ENCODE peak calls at places on chromosomes 2 and 18, in four cellular contexts. One of them, this sample, is unnamed. For H3K4me1, the result is how much of the 10 kb centered on the place peaks cover.

GRCh38 chr18:55405655-55406373 is 182.2 kb downstream of the TCF4 start:
- DNase-seq in neural progenitor cell: peak
- DNase-seq in fibroblast of lung: peak
- DNase-seq in PC-3: peak
- DNase-seq in this sample: peak

GRCh38 chr2:191318037-191318728 is 73.0 kb downstream of the MYO1B start:
- DNase-seq in neural progenitor cell: no peak
- DNase-seq in fibroblast of lung: peak
- DNase-seq in PC-3: no peak
- DNase-seq in this sample: no peak

GRCh38 chr2:230661072-230661957 is 51.3 kb upstream of the CAB39 start:
- DNase-seq in neural progenitor cell: no peak
- DNase-seq in fibroblast of lung: no peak
- DNase-seq in PC-3: no peak
- DNase-seq in this sample: no peak

GRCh38 chr2:220789961-220790360 is 782.1 kb downstream of the EPHA4 start:
- DNase-seq in neural progenitor cell: no peak
- DNase-seq in fibroblast of lung: peak
- DNase-seq in PC-3: peak
- DNase-seq in this sample: peak

GRCh38 chr2:217650716-217651360 is 352.0 kb downstream of the TNS1 start:
- DNase-seq in neural progenitor cell: peak
- DNase-seq in fibroblast of lung: peak
- DNase-seq in PC-3: peak
- DNase-seq in this sample: peak

GRCh38 chr2:67055387-67056304 is 341.5 kb upstream of the ETAA1 start:
- DNase-seq in neural progenitor cell: no peak
- DNase-seq in fibroblast of lung: peak
- DNase-seq in PC-3: no peak
- DNase-seq in this sample: no peak

GRCh38 chr18:32319084-32319483 is 129.2 kb downstream of the MEP1B start:
- DNase-seq in neural progenitor cell: no peak
- DNase-seq in fibroblast of lung: no peak
- DNase-seq in PC-3: no peak
- DNase-seq in this sample: no peak

GRCh38 chr18:3281456-3282400 is 19.8 kb downstream of the MYL12B start:
- DNase-seq in neural progenitor cell: peak
- DNase-seq in fibroblast of lung: peak
- DNase-seq in PC-3: peak
- DNase-seq in this sample: peak

GRCh38 chr2:121427187-121427689 is 103.4 kb upstream of the RNU4ATAC start:
- DNase-seq in neural progenitor cell: no peak
- DNase-seq in fibroblast of lung: no peak
- DNase-seq in PC-3: no peak
- DNase-seq in this sample: no peak

GRCh38 chr2:158144914-158145625 is 43.4 kb downstream of the UPP2 start:
- DNase-seq in neural progenitor cell: no peak
- DNase-seq in fibroblast of lung: no peak
- DNase-seq in PC-3: peak
- DNase-seq in this sample: peak

GRCh38 chr2:199588054-199588453 is 130.3 kb upstream of the SATB2 start:
- DNase-seq in neural progenitor cell: no peak
- DNase-seq in fibroblast of lung: no peak
- DNase-seq in PC-3: no peak
- DNase-seq in this sample: no peak

GRCh38 chr2:189628817-189629552 is 32.3 kb upstream of the ASNSD1 start:
- DNase-seq in neural progenitor cell: no peak
- DNase-seq in fibroblast of lung: peak
- DNase-seq in PC-3: no peak
- DNase-seq in this sample: no peak

GRCh38 chr18:40867452-40867851 is 1087.6 kb upstream of the PIK3C3 start:
- DNase-seq in neural progenitor cell: no peak
- DNase-seq in fibroblast of lung: peak
- DNase-seq in PC-3: peak
- DNase-seq in this sample: peak

GRCh38 chr2:95056461-95057459 is 31.3 kb downstream of the MAL start:
- DNase-seq in neural progenitor cell: no peak
- DNase-seq in fibroblast of lung: no peak
- DNase-seq in PC-3: peak
- DNase-seq in this sample: peak

GRCh38 chr18:24979223-24979622 is 372.7 kb downstream of the ZNF521 start:
- DNase-seq in neural progenitor cell: peak
- DNase-seq in fibroblast of lung: no peak
- DNase-seq in PC-3: no peak
- DNase-seq in this sample: no peak

GRCh38 chr2:27651056-27651455 is 12.4 kb downstream of the SUPT7L start:
- DNase-seq in neural progenitor cell: no peak
- DNase-seq in fibroblast of lung: no peak
- DNase-seq in PC-3: no peak
- DNase-seq in this sample: no peak

GRCh38 chr18:59769105-59769865 is 72.1 kb upstream of the CCBE1 start:
- DNase-seq in neural progenitor cell: no peak
- DNase-seq in fibroblast of lung: peak
- DNase-seq in PC-3: no peak
- DNase-seq in this sample: peak

GRCh38 chr2:14148186-14148585 is 484.3 kb upstream of the LRATD1 start:
- DNase-seq in neural progenitor cell: no peak
- DNase-seq in fibroblast of lung: peak
- DNase-seq in PC-3: peak
- DNase-seq in this sample: no peak

GRCh38 chr2:232315923-232316299 is 62.6 kb upstream of the ALPP start:
- DNase-seq in neural progenitor cell: no peak
- DNase-seq in fibroblast of lung: no peak
- DNase-seq in PC-3: no peak
- DNase-seq in this sample: peak

GRCh38 chr2:187431911-187432310 is 16.1 kb downstream of the CALCRL start:
- DNase-seq in neural progenitor cell: no peak
- DNase-seq in fibroblast of lung: no peak
- DNase-seq in PC-3: no peak
- DNase-seq in this sample: no peak

GRCh38 chr2:62883629-62884028 is 167.0 kb upstream of the OTX1 start:
- DNase-seq in neural progenitor cell: no peak
- DNase-seq in fibroblast of lung: no peak
- DNase-seq in PC-3: no peak
- DNase-seq in this sample: no peak

GRCh38 chr2:214193943-214194342 is 216.9 kb upstream of the VWC2L start:
- DNase-seq in neural progenitor cell: no peak
- DNase-seq in fibroblast of lung: peak
- DNase-seq in PC-3: peak
- DNase-seq in this sample: peak

GRCh38 chr2:67423489-67423888 is 26.4 kb downstream of the ETAA1 start:
- DNase-seq in neural progenitor cell: no peak
- DNase-seq in fibroblast of lung: no peak
- DNase-seq in PC-3: no peak
- DNase-seq in this sample: no peak

GRCh38 chr18:64438178-64438577 is 289.3 kb upstream of the LINC00305 start:
- DNase-seq in neural progenitor cell: no peak
- DNase-seq in fibroblast of lung: no peak
- DNase-seq in PC-3: no peak
- DNase-seq in this sample: no peak

GRCh38 chr18:37525302-37525585 is 40.4 kb downstream of the CELF4 start:
- DNase-seq in neural progenitor cell: no peak
- DNase-seq in fibroblast of lung: no peak
- DNase-seq in PC-3: no peak
- DNase-seq in this sample: no peak

GRCh38 chr18:73947180-73947989 is 200.2 kb downstream of the FBXO15 start:
- DNase-seq in neural progenitor cell: no peak
- DNase-seq in fibroblast of lung: no peak
- DNase-seq in PC-3: no peak
- DNase-seq in this sample: no peak

GRCh38 chr2:31384351-31384750 is 30.2 kb downstream of the XDH start:
- DNase-seq in neural progenitor cell: no peak
- DNase-seq in fibroblast of lung: peak
- DNase-seq in PC-3: peak
- DNase-seq in this sample: peak

GRCh38 chr2:54771166-54771565 is 47.7 kb downstream of the EML6 start:
- DNase-seq in neural progenitor cell: no peak
- DNase-seq in fibroblast of lung: no peak
- DNase-seq in PC-3: peak
- DNase-seq in this sample: peak

GRCh38 chr2:84833481-84834150 is 47.3 kb downstream of the TRABD2A start:
- DNase-seq in neural progenitor cell: no peak
- DNase-seq in fibroblast of lung: no peak
- DNase-seq in PC-3: no peak
- DNase-seq in this sample: no peak

GRCh38 chr2:128317186-128317897 is 1.3 kb downstream of the HS6ST1 start:
- DNase-seq in neural progenitor cell: peak
- DNase-seq in fibroblast of lung: no peak
- DNase-seq in PC-3: no peak
- DNase-seq in this sample: peak

GRCh38 chr2:127108090-127108523 is 1.2 kb upstream of the BIN1 start:
- DNase-seq in neural progenitor cell: no peak
- DNase-seq in fibroblast of lung: no peak
- DNase-seq in PC-3: no peak
- DNase-seq in this sample: no peak

GRCh38 chr2:127105656-127106456 is 1.1 kb downstream of the BIN1 start:
- DNase-seq in neural progenitor cell: peak
- DNase-seq in fibroblast of lung: peak
- DNase-seq in PC-3: peak
- DNase-seq in this sample: no peak

GRCh38 chr2:127106457-127106997 is 427 bp downstream of the BIN1 start:
- DNase-seq in neural progenitor cell: peak
- DNase-seq in fibroblast of lung: no peak
- DNase-seq in PC-3: no peak
- DNase-seq in this sample: peak

GRCh38 chr2:127107622-127107999 is 657 bp upstream of the BIN1 start:
- DNase-seq in neural progenitor cell: no peak
- DNase-seq in fibroblast of lung: no peak
- DNase-seq in PC-3: no peak
- DNase-seq in this sample: no peak

GRCh38 chr2:127106998-127107621 is at the start of gene BIN1:
- DNase-seq in neural progenitor cell: peak
- DNase-seq in fibroblast of lung: peak
- DNase-seq in PC-3: peak
- DNase-seq in this sample: peak
- H3K9ac ChIP-seq in neural progenitor cell: no peak
- H3K9ac ChIP-seq in fibroblast of lung: peak
- H3K9ac ChIP-seq in PC-3: peak
- H3K9ac ChIP-seq in this sample: no peak

GRCh38 chr2:60505240-60505639 is 48.2 kb downstream of the BCL11A start:
- DNase-seq in neural progenitor cell: no peak
- DNase-seq in fibroblast of lung: no peak
- DNase-seq in PC-3: no peak
- DNase-seq in this sample: peak

GRCh38 chr2:60505861-60506260 is 47.6 kb downstream of the BCL11A start:
- DNase-seq in neural progenitor cell: no peak
- DNase-seq in fibroblast of lung: no peak
- DNase-seq in PC-3: no peak
- DNase-seq in this sample: peak

GRCh38 chr2:60508307-60508706 is 45.1 kb downstream of the BCL11A start:
- DNase-seq in neural progenitor cell: no peak
- DNase-seq in fibroblast of lung: no peak
- DNase-seq in PC-3: no peak
- DNase-seq in this sample: no peak

GRCh38 chr2:60503923-60504514 is 49.4 kb downstream of the BCL11A start:
- DNase-seq in neural progenitor cell: no peak
- DNase-seq in fibroblast of lung: no peak
- DNase-seq in PC-3: no peak
- DNase-seq in this sample: peak

DNA sequence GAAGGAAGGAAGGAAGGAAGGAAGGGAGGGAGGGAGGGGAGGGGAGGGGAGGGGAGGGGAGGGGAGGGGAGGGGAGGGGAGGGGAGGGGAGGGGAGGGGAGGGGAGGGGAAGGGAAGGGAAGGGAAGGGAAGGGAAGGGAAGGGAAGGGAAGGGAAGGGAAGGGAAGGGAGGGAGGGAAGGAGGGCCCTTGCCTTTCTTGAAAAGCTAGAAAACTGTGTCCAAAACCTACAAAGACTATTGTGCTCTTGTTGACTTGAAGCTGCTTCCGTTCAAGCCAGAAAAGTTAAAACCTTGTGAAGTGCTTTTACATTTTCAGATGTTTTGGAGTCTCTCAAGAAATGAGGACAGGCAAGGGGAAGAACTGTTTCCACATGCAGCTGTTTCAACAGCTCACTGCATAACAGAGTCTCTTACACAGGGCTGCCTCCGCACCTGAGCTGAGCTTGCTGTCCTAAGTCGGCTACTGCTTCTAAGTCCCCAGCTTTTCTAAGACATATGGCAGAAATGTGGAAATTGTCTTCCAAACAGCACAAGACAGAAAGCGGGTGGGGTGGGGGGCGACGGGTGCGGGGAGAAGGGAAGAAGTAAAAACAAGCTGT is 46.1 kb downstream of the BCL11A start:
- DNase-seq in neural progenitor cell: no peak
- DNase-seq in fibroblast of lung: no peak
- DNase-seq in PC-3: no peak
- DNase-seq in this sample: no peak
- H3K4me1 ChIP-seq in neural progenitor cell: under half
- H3K4me1 ChIP-seq in fibroblast of lung: under half
- H3K4me1 ChIP-seq in PC-3: under half
- H3K4me1 ChIP-seq in this sample: under half

GRCh38 chr2:22326250-22326649 is 1058.7 kb upstream of the KLHL29 start:
- DNase-seq in neural progenitor cell: no peak
- DNase-seq in fibroblast of lung: no peak
- DNase-seq in PC-3: no peak
- DNase-seq in this sample: no peak

DNA sequence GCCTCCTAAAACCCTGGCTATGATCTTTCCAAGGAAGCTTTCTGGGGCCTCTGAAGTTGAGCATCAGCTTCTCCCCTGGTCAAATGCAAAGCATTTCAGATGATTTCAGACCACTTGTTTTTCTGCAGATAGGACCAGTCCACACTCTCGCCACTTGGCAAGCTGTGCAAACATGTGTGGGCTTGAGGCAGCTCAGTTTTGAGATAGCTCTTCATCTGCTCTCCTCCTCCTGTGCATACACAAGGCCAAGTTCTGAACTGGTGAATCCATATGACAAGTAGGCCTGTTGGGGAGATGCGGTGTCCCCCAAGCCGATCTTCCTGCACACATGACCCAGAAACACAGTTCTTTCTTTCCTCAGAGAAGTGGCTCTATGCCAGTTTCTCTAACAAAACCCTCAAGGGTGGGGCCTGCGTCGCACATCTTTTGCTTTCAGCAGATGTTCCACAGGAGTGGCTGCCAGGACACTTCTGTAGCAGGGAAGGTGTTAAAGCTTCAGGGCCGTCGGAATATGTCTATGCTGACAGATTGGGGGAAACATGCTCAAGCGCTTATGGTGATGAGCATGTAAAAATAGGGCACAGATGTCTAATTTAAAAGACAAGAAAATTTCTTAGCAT is 1055.8 kb upstream of the KLHL29 start:
- DNase-seq in neural progenitor cell: no peak
- DNase-seq in fibroblast of lung: no peak
- DNase-seq in PC-3: no peak
- DNase-seq in this sample: no peak
- H3K9ac ChIP-seq in neural progenitor cell: no peak
- H3K9ac ChIP-seq in fibroblast of lung: no peak
- H3K9ac ChIP-seq in PC-3: no peak
- H3K9ac ChIP-seq in this sample: no peak

DNA sequence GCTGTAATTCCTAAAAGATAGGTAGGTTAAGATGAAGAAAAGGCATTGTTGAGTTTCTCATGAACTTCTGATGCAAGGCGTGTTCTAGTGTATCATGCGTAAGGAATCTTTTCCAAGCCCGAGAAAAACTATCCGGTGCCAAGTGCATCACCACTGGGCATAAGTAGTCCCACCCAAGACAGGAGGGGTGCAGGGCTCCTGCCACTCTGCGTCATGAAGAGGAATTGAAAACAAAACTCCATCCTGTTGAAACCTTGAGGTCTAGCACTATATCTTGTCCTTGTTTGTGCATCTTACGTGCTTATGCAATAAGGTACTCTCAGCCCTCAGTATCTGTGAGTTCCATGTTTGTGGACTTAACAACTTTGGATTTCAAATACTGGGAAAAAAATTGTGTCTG is 45.8 kb downstream of the RAB31 start:
- DNase-seq in neural progenitor cell: no peak
- DNase-seq in fibroblast of lung: no peak
- DNase-seq in PC-3: no peak
- DNase-seq in this sample: peak
- H3K4me1 ChIP-seq in neural progenitor cell: under half
- H3K4me1 ChIP-seq in fibroblast of lung: under half
- H3K4me1 ChIP-seq in PC-3: under half
- H3K4me1 ChIP-seq in this sample: under half

This sample was measured in mammary epithelial cell.